ENCODE peak calls at places on chromosomes 3 and 15, in five cellular contexts. I, K, H, L and C are unnamed samples.

GRCh38 chr15:101243420-101243819 is 8.4 kb downstream of the CHSY1 start:
- DNase-seq in I (no peak), K (no peak), H (no peak), L (no peak), C (no peak)

GRCh38 chr3:43638594-43639447 is 17.0 kb upstream of the ANO10 start:
- DNase-seq in I (peak), K (no peak), H (peak), L (no peak), C (no peak)

GRCh38 chr15:76320012-76320411 is 8.7 kb upstream of the ETFA start:
- DNase-seq in I (no peak), K (no peak), H (no peak), L (no peak), C (no peak)

GRCh38 chr3:157807286-157807685 is 298.9 kb downstream of the SHOX2 start:
- DNase-seq in I (peak), K (no peak), H (no peak), L (no peak), C (no peak)

GRCh38 chr15:37765809-37766208 is 168.6 kb upstream of the TMCO5A start:
- DNase-seq in I (peak), K (peak), H (no peak), L (no peak), C (no peak)

GRCh38 chr15:51771773-51772172 is 20.4 kb downstream of the TMOD2 start:
- DNase-seq in I (no peak), K (no peak), H (no peak), L (no peak), C (no peak)

GRCh38 chr3:112018712-112019111 is 15.8 kb upstream of the TMPRSS7 start:
- DNase-seq in I (no peak), K (no peak), H (no peak), L (no peak), C (no peak)

GRCh38 chr3:108036984-108037741 is 53.7 kb downstream of the CD47 start:
- DNase-seq in I (peak), K (peak), H (no peak), L (peak), C (no peak)

GRCh38 chr3:11803977-11804903 is 42.4 kb downstream of the TAMM41 start:
- DNase-seq in I (peak), K (peak), H (peak), L (peak), C (no peak)

GRCh38 chr3:29949131-29949530 is 657.3 kb upstream of the TGFBR2 start:
- DNase-seq in I (peak), K (peak), H (no peak), L (no peak), C (no peak)

GRCh38 chr3:45659661-45660566 is 29.3 kb upstream of the SACM1L start:
- DNase-seq in I (peak), K (peak), H (no peak), L (peak), C (no peak)

GRCh38 chr3:161244538-161244937 is 23.4 kb downstream of the NMD3 start:
- DNase-seq in I (no peak), K (no peak), H (no peak), L (no peak), C (no peak)

GRCh38 chr3:46665763-46666470 is 27.6 kb downstream of the ALS2CL start:
- DNase-seq in I (no peak), K (no peak), H (no peak), L (peak), C (no peak)

GRCh38 chr15:27764339-27764738 is 334.8 kb downstream of the OCA2 start:
- DNase-seq in I (no peak), K (no peak), H (no peak), L (no peak), C (no peak)

GRCh38 chr3:178777718-178778411 is 241.6 kb downstream of the KCNMB2 start:
- DNase-seq in I (peak), K (no peak), H (peak), L (peak), C (no peak)

GRCh38 chr3:13642597-13642996 is 93.7 kb downstream of the FBLN2 start:
- DNase-seq in I (peak), K (no peak), H (no peak), L (no peak), C (no peak)

GRCh38 chr15:93331545-93332117 is 242.6 kb upstream of the RGMA start:
- DNase-seq in I (no peak), K (no peak), H (no peak), L (no peak), C (no peak)

GRCh38 chr15:64634020-64634419 is 141.4 kb downstream of the RBPMS2 start:
- DNase-seq in I (no peak), K (no peak), H (peak), L (no peak), C (no peak)

GRCh38 chr3:41317718-41318117 is 118.4 kb downstream of the CTNNB1 start:
- DNase-seq in I (peak), K (peak), H (peak), L (no peak), C (no peak)

GRCh38 chr15:40451497-40452158 is 10.9 kb downstream of the BAHD1 start:
- DNase-seq in I (no peak), K (no peak), H (no peak), L (no peak), C (no peak)

GRCh38 chr3:52894756-52895155 is 2.6 kb downstream of the STIMATE start:
- DNase-seq in I (no peak), K (no peak), H (no peak), L (no peak), C (no peak)

GRCh38 chr3:149553781-149554451 is 79.4 kb downstream of the TM4SF4 start:
- DNase-seq in I (peak), K (peak), H (no peak), L (no peak), C (no peak)

GRCh38 chr3:156174229-156174847 is 54.0 kb downstream of the KCNAB1 start:
- DNase-seq in I (peak), K (peak), H (peak), L (peak), C (no peak)

GRCh38 chr3:179513867-179514266 is 48.9 kb upstream of the ACTL6A start:
- DNase-seq in I (peak), K (no peak), H (no peak), L (peak), C (no peak)

GRCh38 chr15:74963213-74963612 is 6.6 kb upstream of the RPP25 start:
- DNase-seq in I (no peak), K (no peak), H (no peak), L (no peak), C (no peak)

GRCh38 chr3:58899159-58899952 is 150.5 kb downstream of the CFAP20DC start:
- DNase-seq in I (peak), K (no peak), H (no peak), L (no peak), C (no peak)

GRCh38 chr3:159824341-159824740 is 164.3 kb upstream of the IL12A start:
- DNase-seq in I (peak), K (peak), H (peak), L (peak), C (no peak)

GRCh38 chr3:184428561-184429175 is 48.8 kb downstream of the CHRD start:
- DNase-seq in I (peak), K (peak), H (no peak), L (no peak), C (no peak)

GRCh38 chr3:118813472-118813871 is 221.2 kb downstream of the IGSF11 start:
- DNase-seq in I (no peak), K (no peak), H (no peak), L (no peak), C (no peak)

GRCh38 chr15:78350058-78350457 is 9.9 kb downstream of the CRABP1 start:
- DNase-seq in I (no peak), K (no peak), H (no peak), L (no peak), C (no peak)

GRCh38 chr3:33980252-33980651 is 181.8 kb downstream of the PDCD6IP start:
- DNase-seq in I (peak), K (peak), H (peak), L (peak), C (no peak)

GRCh38 chr3:46098319-46098761 is 71.1 kb upstream of the XCR1 start:
- DNase-seq in I (peak), K (peak), H (no peak), L (no peak), C (no peak)

GRCh38 chr15:91243806-91244205 is 143.7 kb downstream of the SV2B start:
- DNase-seq in I (no peak), K (no peak), H (no peak), L (no peak), C (no peak)

GRCh38 chr3:183252973-183253363 is at the start of gene B3GNT5:
- DNase-seq in I (no peak), K (peak), H (peak), L (no peak), C (peak)

GRCh38 chr15:28964098-28964497 is 78.3 kb downstream of the APBA2 start:
- DNase-seq in I (no peak), K (no peak), H (no peak), L (no peak), C (no peak)

GRCh38 chr3:138049157-138049919 is 39.4 kb downstream of the CLDN18 start:
- DNase-seq in I (peak), K (peak), H (no peak), L (peak), C (no peak)

GRCh38 chr15:97645758-97646157 is 314.7 kb upstream of the ARRDC4 start:
- DNase-seq in I (no peak), K (no peak), H (no peak), L (no peak), C (no peak)

GRCh38 chr15:86799226-86799625 is 719.6 kb downstream of the AGBL1 start:
- DNase-seq in I (no peak), K (no peak), H (no peak), L (no peak), C (no peak)

GRCh38 chr15:78355185-78355584 is 15.0 kb downstream of the CRABP1 start:
- DNase-seq in I (no peak), K (no peak), H (no peak), L (no peak), C (no peak)

GRCh38 chr3:29275309-29275708 is 5.6 kb upstream of the RBMS3 start:
- DNase-seq in I (peak), K (peak), H (no peak), L (no peak), C (no peak)